ENCODE peak calls at places on chromosome 18, in four cellular contexts. I is thoracic aorta, P is PC-9, K is hepatocyte. F is an unnamed sample. For H3K36me3, the result is how much of the 10 kb centered on the place peaks cover.

GRCh38 chr18:6610436-6610835 is 119.1 kb upstream of the ARHGAP28 start:
- DNase-seq in P (no peak), K (no peak), I (no peak), F (no peak)

GRCh38 chr18:39596891-39597290 is 2031.3 kb upstream of the CELF4 start:
- DNase-seq in K (peak), P (no peak), I (no peak), F (no peak)

GRCh38 chr18:76589309-76589708 is 94.3 kb upstream of the ZNF516 start:
- DNase-seq in P (no peak), K (no peak), I (no peak), F (no peak)

GRCh38 chr18:75211721-75212625 is 1.4 kb downstream of the TSHZ1 start:
- DNase-seq in I (no peak), K (peak), P (no peak), F (no peak)

GRCh38 chr18:77203071-77203470 is 46.6 kb upstream of the GALR1 start:
- DNase-seq in K (peak), I (no peak), P (no peak), F (no peak)

GRCh38 chr18:61840324-61840723 is 52.5 kb downstream of the RNF152 start:
- DNase-seq in P (no peak), I (no peak), K (no peak), F (no peak)

GRCh38 chr18:59570101-59570875 is 126.9 kb downstream of the CCBE1 start:
- DNase-seq in K (no peak), P (no peak), I (no peak), F (no peak)

GRCh38 chr18:73270919-73271318 is 403.1 kb upstream of the NETO1 start:
- DNase-seq in I (no peak), K (no peak), P (no peak), F (no peak)

GRCh38 chr18:36833120-36833519 is 4.2 kb downstream of the KIAA1328 start:
- DNase-seq in P (no peak), K (no peak), I (no peak), F (no peak)

GRCh38 chr18:14920976-14921375 is 173.0 kb downstream of the ANKRD30B start:
- DNase-seq in K (no peak), P (no peak), I (no peak), F (no peak)

GRCh38 chr18:58953627-58954026 is 89.0 kb downstream of the ZNF532 start:
- DNase-seq in I (no peak), K (peak), P (no peak), F (no peak)

GRCh38 chr18:49483198-49483597 is 3.8 kb downstream of the C18orf32 start:
- DNase-seq in I (no peak), K (no peak), P (no peak), F (no peak)

GRCh38 chr18:33802955-33803354 is 224.9 kb downstream of the ASXL3 start:
- DNase-seq in P (no peak), K (peak), I (no peak), F (peak)

GRCh38 chr18:12608292-12608691 is 49.6 kb downstream of the SPIRE1 start:
- DNase-seq in K (no peak), I (no peak), P (peak), F (peak)

GRCh38 chr18:48222118-48222517 is 187.1 kb downstream of the ZBTB7C start:
- DNase-seq in I (no peak), P (peak), K (peak), F (peak)

GRCh38 chr18:35122586-35123224 is 81.5 kb downstream of the MAPRE2 start:
- DNase-seq in P (no peak), I (no peak), K (peak), F (no peak)

GRCh38 chr18:48539406-48540328 is 836 bp downstream of the CTIF start:
- DNase-seq in P (no peak), I (no peak), K (peak), F (peak)

GRCh38 chr18:63339920-63340484 is 20.4 kb upstream of the BCL2 start:
- DNase-seq in P (no peak), K (peak), I (no peak), F (peak)

GRCh38 chr18:10793730-10794370 is 268.0 kb downstream of the NAPG start:
- DNase-seq in K (no peak), I (no peak), P (no peak), F (no peak)

GRCh38 chr18:57931038-57931437 is 113.0 kb upstream of the NEDD4L start:
- DNase-seq in I (no peak), K (no peak), P (no peak), F (no peak)

GRCh38 chr18:2606335-2606734 is 35.0 kb downstream of the NDC80 start:
- DNase-seq in I (no peak), K (no peak), P (no peak), F (no peak)

GRCh38 chr18:75267643-75268184 is 57.1 kb downstream of the TSHZ1 start:
- DNase-seq in I (no peak), P (no peak), K (no peak), F (no peak)

GRCh38 chr18:76708036-76708726 is 114.2 kb upstream of the ZNF236 start:
- DNase-seq in K (no peak), I (no peak), P (no peak), F (no peak)

GRCh38 chr18:59566507-59566906 is 130.7 kb downstream of the CCBE1 start:
- DNase-seq in P (no peak), K (peak), I (no peak), F (no peak)

GRCh38 chr18:62710417-62710816 is 4.9 kb upstream of the PHLPP1 start:
- DNase-seq in P (no peak), I (no peak), K (no peak), F (no peak)

GRCh38 chr18:62812242-62812641 is 96.9 kb downstream of the PHLPP1 start:
- DNase-seq in I (no peak), P (peak), K (peak), F (peak)

GRCh38 chr18:31723998-31724711 is 36.5 kb downstream of the SLC25A52 start:
- DNase-seq in K (no peak), P (no peak), I (no peak), F (no peak)

GRCh38 chr18:69495841-69496533 is 95.3 kb downstream of the DOK6 start:
- DNase-seq in I (no peak), P (no peak), K (no peak), F (no peak)

GRCh38 chr18:4267641-4268040 is 187.5 kb downstream of the DLGAP1 start:
- DNase-seq in I (no peak), P (no peak), K (no peak), F (no peak)

GRCh38 chr18:49547701-49548100 is 14.2 kb upstream of the LIPG start:
- DNase-seq in I (no peak), K (no peak), P (no peak), F (peak)

GRCh38 chr18:6406910-6407470 is 7.7 kb downstream of the L3MBTL4 start:
- DNase-seq in I (no peak), P (no peak), K (no peak), F (no peak)

GRCh38 chr18:22559414-22560282 is 141.9 kb upstream of the CTAGE1 start:
- DNase-seq in K (peak), I (no peak), P (peak), F (peak)
- TF ChIP-seq CTCF in K (peak), I (peak), P (no peak), F (peak)

GRCh38 chr18:79975985-79976680 is 11.7 kb downstream of the HSBP1L1 start:
- DNase-seq in K (no peak), I (no peak), P (no peak), F (no peak)
- H3K36me3 ChIP-seq in K (under half), I (under half), P (under half), F (under half)

GRCh38 chr18:293557-293956 is 25.7 kb upstream of the THOC1 start:
- DNase-seq in I (no peak), P (no peak), K (no peak), F (no peak)
- TF ChIP-seq CTCF in I (no peak), P (no peak), K (peak), F (no peak)

GRCh38 chr18:9115984-9116383 is 13.5 kb downstream of the NDUFV2 start:
- DNase-seq in K (no peak), I (no peak), P (no peak), F (no peak)

GRCh38 chr18:9123520-9123919 is 13.1 kb upstream of the ANKRD12 start:
- DNase-seq in I (no peak), P (no peak), K (no peak), F (no peak)

GRCh38 chr18:9117980-9118841 is 15.7 kb downstream of the NDUFV2 start:
- DNase-seq in I (no peak), K (no peak), P (no peak), F (peak)

GRCh38 chr18:9124824-9125223 is 11.8 kb upstream of the ANKRD12 start:
- DNase-seq in K (no peak), P (no peak), I (no peak), F (no peak)

GRCh38 chr18:9120796-9121195 is 15.8 kb upstream of the ANKRD12 start:
- DNase-seq in P (no peak), K (no peak), I (no peak), F (no peak)
- H3K36me3 ChIP-seq in P (under half), K (under half), I (under half), F (under half)

GRCh38 chr18:24540896-24541295 is 80.5 kb downstream of the HRH4 start:
- DNase-seq in I (no peak), K (no peak), P (no peak), F (no peak)

GRCh38 chr18:24546304-24546703 is 85.9 kb downstream of the HRH4 start:
- DNase-seq in K (no peak), P (no peak), I (no peak), F (peak)

GRCh38 chr18:24544949-24545348 is 84.5 kb downstream of the HRH4 start:
- DNase-seq in I (no peak), K (no peak), P (no peak), F (no peak)

GRCh38 chr18:24543408-24544140 is 83.1 kb downstream of the HRH4 start:
- DNase-seq in K (no peak), I (no peak), P (no peak), F (no peak)

DNA sequence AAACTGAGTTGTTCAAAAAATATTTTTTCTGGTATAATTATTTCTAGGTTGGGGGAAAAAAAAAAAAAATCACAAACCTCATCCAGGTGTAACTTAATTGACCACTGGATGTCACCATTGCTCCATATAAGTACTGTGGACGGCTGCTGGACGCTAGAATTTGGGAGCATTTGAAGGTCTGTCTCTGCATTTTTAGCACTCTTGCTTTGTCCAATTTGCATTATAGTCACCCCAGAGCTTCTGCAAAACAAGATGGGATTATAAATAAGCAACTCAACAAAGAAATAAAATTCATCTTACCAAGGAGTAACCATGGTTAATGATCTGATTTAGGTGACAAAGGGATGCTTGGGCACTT is 83.7 kb downstream of the HRH4 start:
- DNase-seq in I (no peak), P (no peak), K (peak), F (peak)
- TF ChIP-seq CTCF in I (no peak), P (peak), K (peak), F (peak)

F was measured in bronchial epithelial cell.